ENCODE peak calls at places on chromosomes 13 and 19, in eight cellular contexts. J is stimulated activated CD8-positive, alpha-beta memory T cell treated with anti-CD3 and anti-CD28 coated beads, Interleukin-2, amount 100 ng/mL, for 1 hour; P is lung; K is activated T-helper 2 cell treated with anti-CD3 and anti-CD28 coated beads, Interferon-gamma antibody, Interleukin-2, Interleukin-4, amounts not matched to agents 10 μg/mL and 5 μg/mL and 100 μg/mL, durations not matched to agents 14 hours and 24 hours and 36 hours; G is mesendoderm; S is aorta; O is fibroblast of the aortic adventitia; N is adrenal gland. V is an unnamed sample.

GRCh38 chr19:1719519-1719918 is 33.8 kb upstream of the ONECUT3 start:
- DNase-seq in O (no peak), G (no peak), J (no peak), P (no peak), K (no peak), S (no peak), N (no peak), V (no peak)

GRCh38 chr19:48918801-48919247 is 14.7 kb upstream of the DHDH start:
- DNase-seq in P (no peak), J (no peak), G (peak; percentile 82), O (no peak), K (no peak), S (no peak), N (no peak), V (no peak)

GRCh38 chr19:40745402-40745780 is 4.9 kb downstream of the ACTMAP start:
- DNase-seq in O (peak; percentile 72), J (no peak), K (no peak), P (no peak), G (peak; percentile 73), N (peak; percentile 58), S (no peak), V (no peak)

GRCh38 chr13:22744688-22745452 is 435.9 kb upstream of the SGCG start:
- DNase-seq in N (no peak), O (no peak), S (no peak), K (no peak), J (no peak), G (no peak), P (no peak), V (no peak)

GRCh38 chr19:10748924-10749434 is 31.1 kb downstream of the DNM2 start:
- DNase-seq in J (no peak), N (peak; percentile 80), P (peak; percentile 77), K (no peak), G (no peak), S (no peak), O (peak; percentile 70), V (no peak)

GRCh38 chr19:4414800-4415251 is 12.4 kb downstream of the CHAF1A start:
- DNase-seq in J (no peak), S (no peak), P (no peak), K (no peak), G (peak; percentile 85), O (no peak), N (peak; percentile 53), V (no peak)

GRCh38 chr19:12260236-12260635 is 34.4 kb downstream of the ZNF44 start:
- DNase-seq in S (no peak), G (no peak), N (no peak), P (no peak), J (no peak), K (no peak), O (no peak), V (no peak)

GRCh38 chr19:10258080-10258710 is 6.2 kb downstream of the MRPL4 start:
- DNase-seq in P (no peak), S (no peak), G (no peak), J (no peak), O (no peak), N (no peak), K (no peak), V (no peak)

GRCh38 chr19:44071824-44072542 is at the start of gene ZNF284:
- DNase-seq in G (peak; percentile 97), N (peak; percentile 81), P (peak; percentile 90), J (peak; percentile 68), O (peak; percentile 89), S (peak; percentile 92), K (peak; percentile 77), V (peak; percentile 92)

GRCh38 chr13:23788459-23788858 is 100.7 kb downstream of the MIPEP start:
- DNase-seq in S (no peak), K (no peak), O (no peak), N (no peak), G (no peak), J (no peak), P (no peak), V (no peak)

GRCh38 chr19:6802336-6803035 is 30.0 kb downstream of the VAV1 start:
- DNase-seq in G (peak; percentile 21), O (no peak), K (peak; percentile 57), S (peak; percentile 74), P (peak; percentile 53), J (peak; percentile 54), N (peak; percentile 34), V (peak; percentile 52)

GRCh38 chr19:52270266-52270885 is 989 bp downstream of the ZNF766 start:
- DNase-seq in J (no peak), N (no peak), G (peak; percentile 16), P (peak; percentile 29), O (no peak), S (no peak), K (no peak), V (no peak)

GRCh38 chr13:100451923-100452322 is 136.7 kb downstream of the GGACT start:
- DNase-seq in J (no peak), N (no peak), S (no peak), P (no peak), O (no peak), K (no peak), G (no peak), V (no peak)

GRCh38 chr19:14091086-14091884 is 734 bp upstream of the SAMD1 start:
- DNase-seq in O (peak; percentile 60), J (peak; percentile 35), N (no peak), K (peak; percentile 58), G (peak; percentile 78), S (peak; percentile 93), P (no peak), V (no peak)

GRCh38 chr19:9584073-9584833 is at the start of gene ZNF121:
- DNase-seq in G (peak; percentile 92), J (peak; percentile 69), S (peak; percentile 95), O (peak; percentile 77), K (peak; percentile 77), N (peak; percentile 80), P (peak; percentile 88), V (peak; percentile 89)

GRCh38 chr19:1837625-1838105 is 10.6 kb downstream of the REXO1 start:
- DNase-seq in S (no peak), N (peak; percentile 66), G (peak; percentile 58), J (no peak), K (peak; percentile 43), P (no peak), O (no peak), V (no peak)

GRCh38 chr19:53157601-53158000 is 1.3 kb downstream of the ZNF347 start:
- DNase-seq in N (peak; percentile 60), S (no peak), J (no peak), P (no peak), K (no peak), G (peak; percentile 44), O (peak; percentile 14), V (no peak)

GRCh38 chr13:111213964-111214726 is 99.0 kb downstream of the ARHGEF7 start:
- DNase-seq in G (no peak), P (peak; percentile 60), J (no peak), S (no peak), K (no peak), O (no peak), N (no peak), V (peak; percentile 34)

GRCh38 chr13:94416454-94417080 is 62.9 kb downstream of the DCT start:
- DNase-seq in O (no peak), K (no peak), P (no peak), G (peak; percentile 92), S (no peak), J (no peak), N (no peak), V (no peak)

GRCh38 chr13:91302070-91302469 is 45.4 kb upstream of the MIR17HG start:
- DNase-seq in P (no peak), N (no peak), S (no peak), J (no peak), K (no peak), G (no peak), O (no peak), V (no peak)

GRCh38 chr19:19134687-19135158 is 3.6 kb downstream of the TMEM161A start:
- DNase-seq in O (no peak), J (no peak), S (no peak), K (no peak), G (peak; percentile 84), P (no peak), N (peak; percentile 66), V (no peak)

GRCh38 chr13:41456768-41457588 is at the start of gene RGCC:
- DNase-seq in P (peak; percentile 85), G (peak; percentile 72), N (peak; percentile 51), S (peak; percentile 95), K (peak; percentile 83), O (no peak), J (peak; percentile 92), V (peak; percentile 86)

GRCh38 chr13:94776956-94777355 is 64.6 kb upstream of the SOX21 start:
- DNase-seq in S (no peak), G (no peak), J (no peak), O (peak; percentile 5), P (no peak), N (no peak), K (no peak), V (no peak)